ENCODE peak calls at places on chromosomes 4 and X, in eight cellular contexts. One of them, this sample, is unnamed.

GRCh38 chr4:78553526-78554060 is 2.0 kb downstream of the ANXA3 start:
- DNase-seq in right lobe of liver: no peak
- DNase-seq in NCI-H1694: no peak
- DNase-seq in Panc1: no peak
- DNase-seq in omental fat pad: no peak
- DNase-seq in lung: no peak
- DNase-seq in AG04449: no peak
- DNase-seq in HT1080: no peak
- DNase-seq in this sample: no peak

GRCh38 chr4:81647388-81647787 is 175.7 kb upstream of the RASGEF1B start:
- DNase-seq in Panc1: no peak
- DNase-seq in NCI-H1694: no peak
- DNase-seq in lung: no peak
- DNase-seq in AG04449: no peak
- DNase-seq in HT1080: no peak
- DNase-seq in right lobe of liver: no peak
- DNase-seq in omental fat pad: no peak
- DNase-seq in this sample: no peak

GRCh38 chr4:140654516-140654855 is 85.7 kb upstream of the UCP1 start:
- DNase-seq in Panc1: no peak
- DNase-seq in lung: no peak
- DNase-seq in right lobe of liver: no peak
- DNase-seq in HT1080: no peak
- DNase-seq in AG04449: no peak
- DNase-seq in omental fat pad: no peak
- DNase-seq in NCI-H1694: no peak
- DNase-seq in this sample: no peak

GRCh38 chrX:46543441-46543840 is 1.8 kb downstream of the ZNF674 start:
- DNase-seq in lung: no peak
- DNase-seq in right lobe of liver: no peak
- DNase-seq in HT1080: no peak
- DNase-seq in omental fat pad: no peak
- DNase-seq in AG04449: no peak
- DNase-seq in NCI-H1694: no peak
- DNase-seq in Panc1: no peak
- DNase-seq in this sample: no peak

GRCh38 chrX:137032378-137032694 is 1.5 kb downstream of the GPR101 start:
- DNase-seq in NCI-H1694: no peak
- DNase-seq in HT1080: no peak
- DNase-seq in lung: no peak
- DNase-seq in right lobe of liver: no peak
- DNase-seq in Panc1: no peak
- DNase-seq in AG04449: no peak
- DNase-seq in omental fat pad: no peak
- DNase-seq in this sample: no peak

GRCh38 chr4:4578981-4579380 is 37.1 kb upstream of the STX18 start:
- DNase-seq in AG04449: no peak
- DNase-seq in HT1080: no peak
- DNase-seq in omental fat pad: no peak
- DNase-seq in lung: no peak
- DNase-seq in NCI-H1694: no peak
- DNase-seq in Panc1: no peak
- DNase-seq in right lobe of liver: no peak
- DNase-seq in this sample: no peak

GRCh38 chrX:80807606-80808159 is 2.0 kb downstream of the BRWD3 start:
- DNase-seq in NCI-H1694: no peak
- DNase-seq in HT1080: no peak
- DNase-seq in AG04449: no peak
- DNase-seq in Panc1: peak; percentile 70
- DNase-seq in right lobe of liver: no peak
- DNase-seq in omental fat pad: no peak
- DNase-seq in lung: no peak
- DNase-seq in this sample: no peak

GRCh38 chrX:130994671-130995070 is 63.5 kb upstream of the ARHGAP36 start:
- DNase-seq in right lobe of liver: no peak
- DNase-seq in NCI-H1694: peak; percentile 28
- DNase-seq in omental fat pad: no peak
- DNase-seq in AG04449: no peak
- DNase-seq in HT1080: peak; percentile 3
- DNase-seq in Panc1: no peak
- DNase-seq in lung: no peak
- DNase-seq in this sample: peak; percentile 3

GRCh38 chr4:80096175-80096850 is 23.3 kb upstream of the ANTXR2 start:
- DNase-seq in omental fat pad: no peak
- DNase-seq in AG04449: no peak
- DNase-seq in right lobe of liver: no peak
- DNase-seq in Panc1: no peak
- DNase-seq in lung: no peak
- DNase-seq in HT1080: no peak
- DNase-seq in NCI-H1694: no peak
- DNase-seq in this sample: no peak

GRCh38 chrX:150366951-150367545 is 3.9 kb downstream of the MAMLD1 start:
- DNase-seq in HT1080: no peak
- DNase-seq in Panc1: no peak
- DNase-seq in NCI-H1694: no peak
- DNase-seq in lung: no peak
- DNase-seq in right lobe of liver: no peak
- DNase-seq in omental fat pad: no peak
- DNase-seq in AG04449: no peak
- DNase-seq in this sample: no peak